ENCODE peak calls at places on chromosome 19, in nine cellular contexts. F is cardiac fibroblast; C is activated CD4-positive, alpha-beta memory T cell treated with anti-CD3 and anti-CD28 coated beads, Interleukin-2, amount 10 ng/mL, durations not matched to agents 7 days and 5 days; O is neuronal stem cell; S is substantia nigra; A is NCI-H460; R is fibroblast of villous mesenchyme; L is ascending aorta; D is mesothelial cell of epicardium. J is an unnamed sample.

GRCh38 chr19:16225279-16226183 is 27.8 kb downstream of the AP1M1 start:
- DNase-seq in C (no peak), A (no peak), L (no peak), S (no peak), R (no peak), F (no peak), O (no peak), D (no peak), J (no peak)

GRCh38 chr19:11190501-11190900 is 6.8 kb downstream of the KANK2 start:
- DNase-seq in O (no peak), L (no peak), C (no peak), R (no peak), A (no peak), F (no peak), D (no peak), S (no peak), J (no peak)

GRCh38 chr19:19911150-19911549 is 10.4 kb downstream of the ZNF93 start:
- DNase-seq in F (peak), D (no peak), C (no peak), O (no peak), A (no peak), S (no peak), L (no peak), R (peak), J (no peak)

GRCh38 chr19:15779756-15780476 is 7.5 kb upstream of the OR10H5 start:
- DNase-seq in F (peak), C (no peak), D (no peak), L (no peak), S (peak), R (no peak), A (no peak), O (no peak), J (no peak)

GRCh38 chr19:31715249-31715944 is 366.2 kb upstream of the TSHZ3 start:
- DNase-seq in S (no peak), C (no peak), D (no peak), F (peak), R (peak), A (no peak), O (no peak), L (no peak), J (no peak)

GRCh38 chr19:7850429-7850819 is 20.4 kb downstream of the EVI5L start:
- DNase-seq in L (no peak), C (no peak), S (no peak), A (no peak), F (no peak), R (peak), O (no peak), D (no peak), J (no peak)

GRCh38 chr19:31351212-31352193 is 2.3 kb upstream of the TSHZ3 start:
- DNase-seq in F (peak), A (no peak), O (no peak), L (no peak), C (no peak), R (peak), D (no peak), S (no peak), J (no peak)

GRCh38 chr19:48842744-48843162 is 6.5 kb upstream of the HSD17B14 start:
- DNase-seq in F (peak), D (no peak), A (peak), C (peak), O (peak), R (peak), L (no peak), S (peak), J (peak)

GRCh38 chr19:2645816-2646215 is 56.7 kb downstream of the GNG7 start:
- DNase-seq in L (no peak), C (no peak), F (no peak), A (no peak), R (no peak), S (no peak), O (no peak), D (no peak), J (no peak)

GRCh38 chr19:56477429-56478338 is 539 bp upstream of the ZNF667 start:
- DNase-seq in F (peak), A (no peak), S (peak), O (peak), C (no peak), D (no peak), R (peak), L (peak), J (peak)

GRCh38 chr19:771332-771785 is 20.4 kb downstream of the MISP start:
- DNase-seq in L (no peak), R (peak), O (no peak), A (no peak), D (no peak), C (peak), F (peak), S (no peak), J (peak)

GRCh38 chr19:10797078-10797477 is 38.9 kb downstream of the TMED1 start:
- DNase-seq in F (no peak), D (no peak), L (no peak), S (no peak), R (no peak), A (no peak), O (no peak), C (peak), J (peak)